ENCODE peak calls at places on chromosomes 2 and 18, in eight cellular contexts. M is non-pigmented ciliary epithelial cell, B is LoVo, Q is islet precursor cell, F is HS-5, U is GM04504, Z is SW480, D is A549. X is an unnamed sample.

GRCh38 chr2:98134138-98134537 is 47.2 kb downstream of the VWA3B start:
- DNase-seq in M (no peak), B (no peak), Q (peak), F (peak), U (no peak), Z (peak), D (no peak), X (no peak)

GRCh38 chr18:47283476-47283875 is 32.0 kb upstream of the SKOR2 start:
- DNase-seq in M (no peak), B (peak), Q (peak), F (no peak), U (no peak), Z (peak), D (no peak), X (peak)

GRCh38 chr2:217551229-217551909 is 451.4 kb downstream of the TNS1 start:
- DNase-seq in M (peak), B (peak), Q (peak), F (peak), U (no peak), Z (peak), D (peak), X (peak)

GRCh38 chr18:23662309-23663263 is at the start of gene ANKRD29:
- DNase-seq in M (no peak), B (peak), Q (peak), F (no peak), U (no peak), Z (peak), D (peak), X (no peak)

GRCh38 chr2:20641123-20641985 is 9.5 kb downstream of the HS1BP3 start:
- DNase-seq in M (peak), B (no peak), Q (peak), F (no peak), U (no peak), Z (no peak), D (no peak), X (peak)

GRCh38 chr18:21074336-21075323 is 37.0 kb downstream of the ROCK1 start:
- DNase-seq in M (no peak), B (peak), Q (no peak), F (no peak), U (no peak), Z (peak), D (no peak), X (no peak)

GRCh38 chr18:72634500-72634899 is 90.4 kb upstream of the CBLN2 start:
- DNase-seq in M (no peak), B (no peak), Q (no peak), F (no peak), U (no peak), Z (no peak), D (no peak), X (no peak)

GRCh38 chr2:179263460-179264237 is 983 bp downstream of the SESTD1 start:
- DNase-seq in M (no peak), B (no peak), Q (peak), F (no peak), U (peak), Z (peak), D (peak), X (peak)

GRCh38 chr18:76978616-76979015 is 154.0 kb downstream of the MBP start:
- DNase-seq in M (no peak), B (no peak), Q (peak), F (no peak), U (no peak), Z (no peak), D (no peak), X (no peak)

GRCh38 chr2:8849322-8849721 is 11.9 kb upstream of the KIDINS220 start:
- DNase-seq in M (no peak), B (no peak), Q (no peak), F (no peak), U (peak), Z (no peak), D (no peak), X (peak)

GRCh38 chr2:214261683-214262082 is 149.2 kb upstream of the VWC2L start:
- DNase-seq in M (no peak), B (no peak), Q (no peak), F (peak), U (no peak), Z (no peak), D (no peak), X (no peak)

GRCh38 chr2:33104726-33105125 is 158.0 kb downstream of the LTBP1 start:
- DNase-seq in M (no peak), B (no peak), Q (no peak), F (no peak), U (no peak), Z (no peak), D (no peak), X (peak)

GRCh38 chr2:51027442-51027841 is 4.5 kb downstream of the NRXN1 start:
- DNase-seq in M (no peak), B (no peak), Q (no peak), F (no peak), U (no peak), Z (no peak), D (no peak), X (no peak)

GRCh38 chr2:96118698-96119388 is 2.5 kb upstream of the ADRA2B start:
- DNase-seq in M (no peak), B (no peak), Q (no peak), F (no peak), U (no peak), Z (no peak), D (no peak), X (no peak)

GRCh38 chr2:135603543-135603942 is 72.3 kb downstream of the R3HDM1 start:
- DNase-seq in M (no peak), B (no peak), Q (no peak), F (no peak), U (no peak), Z (no peak), D (no peak), X (no peak)

GRCh38 chr2:180227461-180227860 is 220.4 kb upstream of the CWC22 start:
- DNase-seq in M (no peak), B (no peak), Q (no peak), F (no peak), U (no peak), Z (no peak), D (no peak), X (no peak)

GRCh38 chr18:12295389-12296086 is 12.5 kb upstream of the TUBB6 start:
- DNase-seq in M (no peak), B (no peak), Q (no peak), F (no peak), U (no peak), Z (no peak), D (no peak), X (peak)